ENCODE peak calls at places on chromosome 11, in four cellular contexts. One of them, this sample, is unnamed.

GRCh38 chr11:112334381-112334780 is 73.7 kb upstream of the PLET1 start:
- DNase-seq in HEK293T: no peak
- DNase-seq in K562: no peak
- DNase-seq in HepG2: no peak
- DNase-seq in this sample: no peak

GRCh38 chr11:76629133-76629852 is 41.3 kb downstream of the LRRC32 start:
- DNase-seq in HEK293T: no peak
- DNase-seq in K562: no peak
- DNase-seq in HepG2: no peak
- DNase-seq in this sample: no peak

GRCh38 chr11:19869466-19869865 is 156.8 kb downstream of the NAV2 start:
- DNase-seq in HepG2: no peak
- DNase-seq in HEK293T: no peak
- DNase-seq in K562: no peak
- DNase-seq in this sample: no peak

GRCh38 chr11:66112640-66113098 is 42.6 kb downstream of the PACS1 start:
- DNase-seq in HepG2: no peak
- DNase-seq in HEK293T: no peak
- DNase-seq in K562: no peak
- DNase-seq in this sample: no peak

GRCh38 chr11:2534131-2534956 is 89.5 kb downstream of the KCNQ1 start:
- DNase-seq in HEK293T: no peak
- DNase-seq in HepG2: no peak
- DNase-seq in K562: no peak
- DNase-seq in this sample: no peak

GRCh38 chr11:132186699-132187098 is 816.3 kb downstream of the NTM start:
- DNase-seq in K562: peak; percentile 9
- DNase-seq in HepG2: no peak
- DNase-seq in HEK293T: peak; percentile 34
- DNase-seq in this sample: peak; percentile 62

GRCh38 chr11:86152006-86152862 is 83.3 kb upstream of the PICALM start:
- DNase-seq in K562: no peak
- DNase-seq in HepG2: no peak
- DNase-seq in HEK293T: no peak
- DNase-seq in this sample: no peak

GRCh38 chr11:44684886-44685285 is 41.9 kb upstream of the TSPAN18 start:
- DNase-seq in HEK293T: no peak
- DNase-seq in K562: no peak
- DNase-seq in HepG2: no peak
- DNase-seq in this sample: no peak

GRCh38 chr11:134170177-134170908 is 53.4 kb downstream of the NCAPD3 start:
- DNase-seq in HepG2: no peak
- DNase-seq in HEK293T: no peak
- DNase-seq in K562: no peak
- DNase-seq in this sample: no peak

GRCh38 chr11:64844330-64845124 is at the start of gene CDC42BPG:
- DNase-seq in HEK293T: peak; percentile 80
- DNase-seq in K562: peak; percentile 96
- DNase-seq in HepG2: peak; percentile 27
- DNase-seq in this sample: peak; percentile 89

GRCh38 chr11:114880458-114880857 is 202.1 kb downstream of the NXPE2 start:
- DNase-seq in HepG2: no peak
- DNase-seq in HEK293T: no peak
- DNase-seq in K562: no peak
- DNase-seq in this sample: no peak

GRCh38 chr11:16363709-16364108 is 7.4 kb upstream of the SOX6 start:
- DNase-seq in K562: no peak
- DNase-seq in HEK293T: no peak
- DNase-seq in HepG2: no peak
- DNase-seq in this sample: no peak

GRCh38 chr11:118398797-118399564 is 2.4 kb upstream of the ATP5MG start:
- DNase-seq in HEK293T: no peak
- DNase-seq in HepG2: no peak
- DNase-seq in K562: no peak
- DNase-seq in this sample: no peak

GRCh38 chr11:77865805-77866204 is 44.9 kb downstream of the AAMDC start:
- DNase-seq in HEK293T: no peak
- DNase-seq in HepG2: no peak
- DNase-seq in K562: no peak
- DNase-seq in this sample: no peak

GRCh38 chr11:123745764-123746451 is 4.4 kb upstream of the ZNF202 start:
- DNase-seq in HepG2: no peak
- DNase-seq in K562: no peak
- DNase-seq in HEK293T: no peak
- DNase-seq in this sample: no peak

GRCh38 chr11:8612522-8612921 is 18.5 kb upstream of the STK33 start:
- DNase-seq in HEK293T: no peak
- DNase-seq in K562: no peak
- DNase-seq in HepG2: no peak
- DNase-seq in this sample: no peak

GRCh38 chr11:103067118-103067517 is 24.8 kb downstream of the DCUN1D5 start:
- DNase-seq in K562: no peak
- DNase-seq in HepG2: no peak
- DNase-seq in HEK293T: no peak
- DNase-seq in this sample: no peak

GRCh38 chr11:118623291-118623655 is 15.9 kb downstream of the PHLDB1 start:
- DNase-seq in HEK293T: no peak
- DNase-seq in HepG2: peak; percentile 46
- DNase-seq in K562: no peak
- DNase-seq in this sample: no peak

GRCh38 chr11:33773399-33774355 is 643 bp downstream of the FBXO3 start:
- DNase-seq in K562: peak; percentile 82
- DNase-seq in HepG2: peak; percentile 6
- DNase-seq in HEK293T: peak; percentile 34
- DNase-seq in this sample: peak; percentile 44

GRCh38 chr11:75760710-75761493 is 7.7 kb upstream of the DGAT2 start:
- DNase-seq in K562: no peak
- DNase-seq in HEK293T: no peak
- DNase-seq in HepG2: no peak
- DNase-seq in this sample: no peak

GRCh38 chr11:2762451-2762850 is 62.7 kb upstream of the KCNQ1OT1 start:
- DNase-seq in K562: no peak
- DNase-seq in HEK293T: no peak
- DNase-seq in HepG2: no peak
- DNase-seq in this sample: peak; percentile 5

GRCh38 chr11:88553204-88553603 is 215.7 kb upstream of the CTSC start:
- DNase-seq in K562: no peak
- DNase-seq in HepG2: no peak
- DNase-seq in HEK293T: no peak
- DNase-seq in this sample: no peak
- TF ChIP-seq ELF4 in K562: no peak
- TF ChIP-seq ELF4 in HepG2: no peak
- TF ChIP-seq ELF4 in HEK293T: no peak
- TF ChIP-seq ELF4 in this sample: no peak

GRCh38 chr11:101863361-101863760 is 51.4 kb upstream of the CEP126 start:
- DNase-seq in HEK293T: no peak
- DNase-seq in HepG2: no peak
- DNase-seq in K562: no peak
- DNase-seq in this sample: no peak

GRCh38 chr11:101864098-101864497 is 50.7 kb upstream of the CEP126 start:
- DNase-seq in HepG2: no peak
- DNase-seq in HEK293T: no peak
- DNase-seq in K562: no peak
- DNase-seq in this sample: no peak

GRCh38 chr11:101870510-101870909 is 44.3 kb upstream of the CEP126 start:
- DNase-seq in HEK293T: no peak
- DNase-seq in K562: no peak
- DNase-seq in HepG2: no peak
- DNase-seq in this sample: no peak

GRCh38 chr11:101866619-101867491 is 48.0 kb upstream of the CEP126 start:
- DNase-seq in K562: no peak
- DNase-seq in HepG2: peak; percentile 93
- DNase-seq in HEK293T: no peak
- DNase-seq in this sample: no peak

DNA sequence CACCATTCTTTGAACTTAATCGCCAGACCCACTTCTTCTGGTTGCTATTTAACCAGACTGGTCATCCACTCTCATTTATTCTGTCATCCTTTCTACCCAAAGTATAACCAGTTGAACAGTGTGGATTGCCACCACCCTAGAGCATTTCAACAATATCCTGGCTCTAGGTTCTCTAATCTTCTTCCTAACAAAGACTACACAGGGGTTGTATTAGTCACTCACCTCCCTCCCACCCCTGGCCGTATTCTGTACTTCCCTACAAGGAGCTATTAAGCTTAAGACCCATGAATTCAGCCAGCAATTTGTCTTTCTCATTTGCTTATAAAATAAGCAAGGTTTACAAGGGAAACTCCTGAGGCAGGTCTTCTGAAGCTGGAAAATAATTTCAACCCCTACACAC is 46.9 kb upstream of the CEP126 start:
- DNase-seq in HepG2: no peak
- DNase-seq in HEK293T: no peak
- DNase-seq in K562: no peak
- DNase-seq in this sample: no peak
- TF ChIP-seq ELF4 in HepG2: no peak
- TF ChIP-seq ELF4 in HEK293T: no peak
- TF ChIP-seq ELF4 in K562: no peak
- TF ChIP-seq ELF4 in this sample: no peak

GRCh38 chr11:82829101-82829500 is 71.1 kb downstream of the PRCP start:
- DNase-seq in K562: no peak
- DNase-seq in HEK293T: no peak
- DNase-seq in HepG2: no peak
- DNase-seq in this sample: no peak

GRCh38 chr11:82832983-82833382 is 67.2 kb downstream of the PRCP start:
- DNase-seq in HepG2: no peak
- DNase-seq in HEK293T: no peak
- DNase-seq in K562: peak; percentile 20
- DNase-seq in this sample: no peak

GRCh38 chr11:82828472-82828871 is 71.8 kb downstream of the PRCP start:
- DNase-seq in HEK293T: no peak
- DNase-seq in HepG2: no peak
- DNase-seq in K562: no peak
- DNase-seq in this sample: no peak

GRCh38 chr11:82826526-82826925 is 73.7 kb downstream of the PRCP start:
- DNase-seq in K562: no peak
- DNase-seq in HEK293T: no peak
- DNase-seq in HepG2: no peak
- DNase-seq in this sample: no peak

DNA sequence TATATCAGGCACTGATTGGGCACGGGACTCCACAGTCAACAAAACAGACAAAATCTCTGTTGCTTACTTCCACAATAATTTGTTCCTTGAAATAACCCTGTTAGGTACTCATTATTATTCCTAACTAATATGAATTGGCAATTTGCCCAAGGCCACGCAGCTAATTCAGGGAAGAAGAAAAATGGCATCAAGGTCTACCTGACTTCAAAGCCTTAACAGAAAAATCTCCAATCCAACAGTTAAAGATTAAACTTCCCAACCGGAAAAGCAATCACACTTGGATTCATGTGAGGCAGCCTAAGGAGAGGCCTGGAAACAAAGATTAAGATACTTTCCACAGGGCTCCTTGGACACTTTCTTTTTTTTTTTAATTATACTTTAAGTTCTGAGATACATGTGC is 68.9 kb downstream of the PRCP start:
- DNase-seq in HEK293T: no peak
- DNase-seq in K562: no peak
- DNase-seq in HepG2: peak; percentile 46
- DNase-seq in this sample: no peak
- TF ChIP-seq ELF4 in HEK293T: no peak
- TF ChIP-seq ELF4 in K562: no peak
- TF ChIP-seq ELF4 in HepG2: no peak
- TF ChIP-seq ELF4 in this sample: no peak

GRCh38 chr11:46643531-46643930 is 26.2 kb downstream of the ATG13 start:
- DNase-seq in K562: no peak
- DNase-seq in HEK293T: no peak
- DNase-seq in HepG2: no peak
- DNase-seq in this sample: no peak

GRCh38 chr11:46643986-46644385 is 26.6 kb downstream of the ATG13 start:
- DNase-seq in K562: no peak
- DNase-seq in HEK293T: no peak
- DNase-seq in HepG2: no peak
- DNase-seq in this sample: no peak

DNA sequence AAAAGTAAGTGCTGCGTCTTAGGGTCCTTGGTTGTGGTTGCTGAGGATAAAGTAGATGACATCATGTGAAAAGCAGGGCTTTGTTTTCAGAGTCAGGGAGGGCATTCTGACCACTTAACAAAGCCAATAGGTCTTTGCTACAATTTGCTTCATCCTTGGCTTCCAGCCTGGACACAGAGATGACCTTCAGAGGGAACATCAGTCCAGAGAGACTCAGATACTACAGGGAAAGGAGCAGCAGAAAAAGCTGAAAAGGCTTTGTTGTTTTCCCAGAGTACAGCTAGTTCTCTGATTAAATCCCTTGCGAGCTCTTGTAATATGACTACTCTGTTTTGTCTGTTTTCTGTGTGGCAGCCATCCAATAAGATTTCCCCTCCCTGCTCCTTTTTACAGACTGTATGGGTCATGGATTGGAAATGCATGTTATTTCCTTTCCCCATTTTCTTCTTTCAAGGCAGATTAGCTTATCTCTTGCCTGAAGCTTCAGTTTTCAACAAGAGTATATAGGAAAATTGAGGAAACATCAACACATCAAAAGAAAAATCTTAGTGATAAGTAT is 31.9 kb downstream of the ATG13 start:
- DNase-seq in HepG2: peak; percentile 37
- DNase-seq in K562: no peak
- DNase-seq in HEK293T: no peak
- DNase-seq in this sample: no peak
- TF ChIP-seq ELF4 in HepG2: no peak
- TF ChIP-seq ELF4 in K562: no peak
- TF ChIP-seq ELF4 in HEK293T: no peak
- TF ChIP-seq ELF4 in this sample: no peak